ENCODE peak calls at places on chromosomes 16 and 17, in seven cellular contexts. H is endodermal cell; I is NCI-H2081; J is SHP77; S is epithelial cell of esophagus; E is T-helper 17 cell; B is activated T-helper 9 cell treated with anti-CD3 and anti-CD28 coated beads, Interleukin-2, amount 50 U/mL, for 16 hours. W is an unnamed sample.

GRCh38 chr16:80027007-80027965 is 426.7 kb upstream of the MAF start:
- DNase-seq in S (peak), I (no peak), H (peak), B (peak), E (peak), J (peak), W (peak)

GRCh38 chr17:70767102-70767701 is 597.9 kb downstream of the KCNJ2 start:
- DNase-seq in H (no peak), I (peak), S (peak), B (no peak), E (no peak), J (no peak), W (no peak)

GRCh38 chr16:70597135-70597534 is 49.2 kb upstream of the IL34 start:
- DNase-seq in H (no peak), S (no peak), I (no peak), J (no peak), B (no peak), E (no peak), W (no peak)

GRCh38 chr16:86095131-86095752 is 196.3 kb downstream of the IRF8 start:
- DNase-seq in S (no peak), H (peak), E (no peak), J (no peak), I (no peak), B (no peak), W (no peak)

GRCh38 chr16:55488306-55488705 is 9.3 kb downstream of the MMP2 start:
- DNase-seq in I (no peak), J (no peak), H (peak), S (no peak), E (no peak), B (no peak), W (no peak)

GRCh38 chr16:69406780-69407331 is 17.6 kb upstream of the CYB5B start:
- DNase-seq in J (no peak), S (peak), E (no peak), I (no peak), B (no peak), H (no peak), W (no peak)

GRCh38 chr17:75722542-75723095 is 1.4 kb downstream of the ITGB4 start:
- DNase-seq in J (no peak), I (no peak), S (no peak), E (no peak), B (no peak), H (no peak), W (no peak)

GRCh38 chr17:6413073-6413472 is 21.8 kb downstream of the AIPL1 start:
- DNase-seq in S (peak), E (no peak), J (peak), H (no peak), B (no peak), I (peak), W (no peak)

GRCh38 chr17:50290074-50290702 is 15.9 kb downstream of the TMEM92 start:
- DNase-seq in B (no peak), S (peak), H (peak), I (no peak), E (no peak), J (no peak), W (no peak)

GRCh38 chr16:85898521-85899442 is at the start of gene IRF8:
- DNase-seq in E (peak), S (no peak), H (peak), J (no peak), B (peak), I (no peak), W (peak)

GRCh38 chr17:45019177-45019711 is 32.2 kb downstream of the DCAKD start:
- DNase-seq in I (peak), H (peak), B (peak), E (no peak), J (peak), S (peak), W (peak)

GRCh38 chr17:2423271-2423670 is 22.4 kb upstream of the MNT start:
- DNase-seq in H (no peak), J (no peak), I (no peak), S (peak), E (no peak), B (no peak), W (no peak)

GRCh38 chr17:41539979-41540701 is 12.0 kb upstream of the KRT19 start:
- DNase-seq in E (no peak), S (no peak), J (no peak), B (no peak), I (peak), H (peak), W (no peak)